ENCODE peak calls at places on chromosomes 13 and 19, in seven cellular contexts. U is HCT116; O is stimulated activated CD4-positive, alpha-beta T cell treated with anti-CD3 and anti-CD28 coated beads, Interleukin-15, amount 100 ng/mL, for 48 hours; S is substantia nigra; X is upper lobe of left lung; E is aorta; I is heart right ventricle. J is an unnamed sample.

GRCh38 chr13:44715287-44716224 is 139.4 kb upstream of the TSC22D1 start:
- DNase-seq in S (no peak), U (no peak), X (no peak), E (no peak), I (no peak), O (no peak), J (no peak)

GRCh38 chr19:2618611-2619010 is 83.9 kb downstream of the GNG7 start:
- DNase-seq in X (peak), I (peak), U (peak), O (peak), E (peak), S (no peak), J (peak)

GRCh38 chr13:43383488-43384165 is 360.2 kb downstream of the DNAJC15 start:
- DNase-seq in I (no peak), S (no peak), E (no peak), O (no peak), U (no peak), X (no peak), J (no peak)

GRCh38 chr19:50889638-50890037 is 16.4 kb downstream of the KLK2 start:
- DNase-seq in X (no peak), O (no peak), U (no peak), I (no peak), S (no peak), E (no peak), J (no peak)

GRCh38 chr13:51818771-51819511 is 15.0 kb upstream of the DHRS12 start:
- DNase-seq in O (no peak), I (no peak), E (peak), X (no peak), S (no peak), U (no peak), J (peak)

GRCh38 chr13:28735481-28736029 is 16.8 kb upstream of the SLC46A3 start:
- DNase-seq in O (no peak), X (peak), E (no peak), S (no peak), U (no peak), I (no peak), J (no peak)

GRCh38 chr19:55690109-55690768 is 15.2 kb downstream of the EPN1 start:
- DNase-seq in X (no peak), I (no peak), E (no peak), O (no peak), S (no peak), U (no peak), J (no peak)

GRCh38 chr13:109647046-109647445 is 139.3 kb downstream of the IRS2 start:
- DNase-seq in S (no peak), O (no peak), I (no peak), X (no peak), E (no peak), U (no peak), J (no peak)

GRCh38 chr13:50124536-50125305 is 109.5 kb downstream of the KCNRG start:
- DNase-seq in S (no peak), E (peak), X (peak), U (no peak), I (peak), O (peak), J (peak)

GRCh38 chr13:112744306-112745021 is 54.6 kb downstream of the ATP11A start:
- DNase-seq in S (no peak), O (no peak), X (peak), E (no peak), U (no peak), I (no peak), J (peak)

GRCh38 chr13:94711561-94712286 is 621 bp downstream of the SOX21 start:
- DNase-seq in I (no peak), U (no peak), E (peak), X (no peak), S (no peak), O (no peak), J (no peak)

GRCh38 chr19:55618426-55618825 is 5.9 kb downstream of the ZNF784 start:
- DNase-seq in U (no peak), X (no peak), E (no peak), O (no peak), I (no peak), S (no peak), J (no peak)

GRCh38 chr19:39845621-39846175 is 481 bp downstream of the FBL start:
- DNase-seq in X (no peak), U (no peak), I (no peak), E (no peak), S (no peak), O (no peak), J (no peak)

GRCh38 chr13:45436332-45436731 is 18.2 kb upstream of the SLC25A30 start:
- DNase-seq in X (no peak), O (no peak), S (no peak), I (no peak), U (no peak), E (no peak), J (no peak)

GRCh38 chr13:85772379-85772778 is 26.8 kb downstream of the SLITRK6 start:
- DNase-seq in O (no peak), E (no peak), S (no peak), U (no peak), I (no peak), X (no peak), J (peak)

J was measured in IMR-90.